ENCODE peak calls at places on chromosomes 12 and 14, in ten cellular contexts. J is A549, M is body of pancreas, W is GM23338, Z is fibroblast of lung, I is cardiac muscle cell, H is PC-3, L is H9, Q is IMR-90, S is GM12878. B is an unnamed sample.
A peak's percentile ranks its signal among the peaks of the same experiment; 100 is the strongest.

GRCh38 chr12:13099066-13099909 is 4.2 kb downstream of the GSG1 start:
- DNase-seq in I (peak; percentile 20), J (no peak), Q (no peak), W (no peak), Z (peak; percentile 7), S (no peak), L (no peak), H (peak; percentile 35), M (no peak), B (peak; percentile 66)

GRCh38 chr12:11901687-11902524 is 168.8 kb upstream of the BCL2L14 start:
- DNase-seq in S (no peak), J (no peak), H (no peak), I (no peak), Q (no peak), M (no peak), W (no peak), Z (no peak), L (no peak), B (no peak)

GRCh38 chr12:82425241-82425640 is 66.9 kb downstream of the METTL25 start:
- DNase-seq in S (no peak), Z (peak; percentile 27), H (peak; percentile 12), M (no peak), L (no peak), W (no peak), Q (peak; percentile 73), J (no peak), I (peak; percentile 73), B (peak; percentile 72)

GRCh38 chr14:103542545-103543088 is 13.6 kb downstream of the TRMT61A start:
- DNase-seq in W (peak; percentile 94), J (no peak), Z (no peak), S (no peak), L (peak; percentile 94), Q (no peak), M (no peak), I (no peak), H (no peak), B (no peak)

GRCh38 chr12:119169150-119169549 is 9.6 kb upstream of the HSPB8 start:
- DNase-seq in M (no peak), L (no peak), Q (no peak), S (no peak), I (no peak), H (peak; percentile 27), W (no peak), Z (no peak), J (no peak), B (no peak)

GRCh38 chr14:88079624-88080023 is 74.7 kb downstream of the GPR65 start:
- DNase-seq in Z (no peak), S (no peak), Q (no peak), I (no peak), L (no peak), W (no peak), J (no peak), M (no peak), H (no peak), B (no peak)

GRCh38 chr14:94103554-94104165 is 6.9 kb upstream of the IFI27 start:
- DNase-seq in I (no peak), J (no peak), Q (no peak), S (no peak), H (no peak), Z (no peak), W (no peak), M (no peak), L (no peak), B (no peak)

GRCh38 chr12:49636979-49637378 is 13.6 kb downstream of the PRPF40B start:
- DNase-seq in Q (peak; percentile 68), L (peak; percentile 81), I (peak; percentile 78), Z (peak; percentile 77), W (peak; percentile 84), H (peak; percentile 65), M (peak; percentile 45), S (no peak), J (peak; percentile 67), B (no peak)

GRCh38 chr14:73753887-73754880 is 40.0 kb upstream of the PNMA1 start:
- DNase-seq in J (no peak), Q (no peak), I (peak; percentile 38), M (no peak), Z (no peak), L (peak; percentile 23), S (peak; percentile 61), H (peak; percentile 56), W (no peak), B (no peak)

GRCh38 chr14:53180272-53181221 is 27.4 kb upstream of the DDHD1 start:
- DNase-seq in Q (peak; percentile 32), H (no peak), S (peak; percentile 78), J (peak; percentile 45), Z (peak; percentile 33), M (no peak), I (peak; percentile 59), L (peak; percentile 83), W (peak; percentile 96), B (no peak)

DNA sequence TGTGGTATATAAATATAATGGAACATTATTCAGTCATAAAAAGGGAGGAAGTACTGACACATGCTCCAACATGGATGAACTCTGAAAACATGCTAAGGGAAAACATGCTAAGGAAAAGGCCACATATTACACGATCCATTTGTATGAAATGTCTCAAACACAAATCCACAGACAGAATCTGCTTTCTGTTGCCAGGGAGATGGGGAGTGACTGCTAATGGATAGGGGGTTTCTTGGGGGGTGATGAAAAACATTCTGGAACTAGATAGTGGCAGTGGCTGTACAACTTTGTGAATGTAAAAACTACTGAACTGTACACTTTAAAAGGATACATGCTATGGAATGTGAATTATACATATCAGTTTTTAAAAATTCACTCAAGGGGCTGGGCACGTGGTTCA is 6.6 kb downstream of the PPTC7 start:
- DNase-seq in I (no peak), Z (no peak), H (no peak), Q (no peak), J (no peak), W (no peak), S (no peak), M (no peak), L (no peak), B (no peak)
- H3K4me1 ChIP-seq in I (peaks cover 40% of the 10 kb centered on the region), Z (peaks cover 8% of the 10 kb centered on the region), H (peaks cover 51% of the 10 kb centered on the region), Q (peaks cover 10% of the 10 kb centered on the region), J (peaks cover 55% of the 10 kb centered on the region), W (peaks cover 17% of the 10 kb centered on the region), S (peaks cover 12% of the 10 kb centered on the region), M (peaks cover 51% of the 10 kb centered on the region), L (peaks cover 6% of the 10 kb centered on the region), B (peaks cover 21% of the 10 kb centered on the region)

DNA sequence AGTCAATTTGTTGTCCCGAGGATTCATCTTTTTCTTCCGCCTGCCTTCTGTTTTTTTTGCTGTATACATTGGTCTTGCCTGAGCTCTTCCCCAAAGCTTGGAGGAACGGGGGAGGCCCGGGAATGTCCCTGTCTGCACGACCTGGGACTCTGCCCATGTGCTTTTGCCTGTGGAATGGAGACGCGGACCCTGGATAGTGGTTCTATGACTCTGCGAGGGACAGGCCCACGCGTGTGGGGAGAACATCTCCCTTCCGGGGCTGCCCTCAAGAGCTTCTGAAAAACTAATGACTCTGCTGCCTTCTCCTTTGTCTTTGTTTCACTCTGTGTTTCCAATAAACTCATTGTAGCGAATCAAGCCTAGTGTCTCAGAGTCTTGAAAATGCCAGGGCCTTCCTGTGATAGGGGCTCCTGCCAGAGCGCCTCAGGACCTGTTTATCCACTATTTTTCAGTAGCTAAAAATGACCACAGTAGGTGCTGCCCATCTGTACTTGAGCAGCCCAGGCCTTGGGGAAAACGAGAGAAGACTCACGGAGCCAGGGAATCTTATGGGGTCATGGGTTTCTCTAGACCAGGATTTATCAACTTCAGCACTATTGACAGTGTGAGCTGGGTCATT is 12.3 kb downstream of the KRT83 start:
- DNase-seq in M (no peak), Q (no peak), W (no peak), I (no peak), J (no peak), Z (no peak), H (no peak), L (no peak), S (no peak), B (no peak)
- H3K27ac ChIP-seq in M (no peak overlapping the region), Q (no peak overlapping the region), W (no peak overlapping the region), I (no peak overlapping the region), J (peak overlapping the region; percentile 60), Z (no peak overlapping the region), H (no peak overlapping the region), L (no peak overlapping the region), S (no peak overlapping the region), B (no peak overlapping the region)

DNA sequence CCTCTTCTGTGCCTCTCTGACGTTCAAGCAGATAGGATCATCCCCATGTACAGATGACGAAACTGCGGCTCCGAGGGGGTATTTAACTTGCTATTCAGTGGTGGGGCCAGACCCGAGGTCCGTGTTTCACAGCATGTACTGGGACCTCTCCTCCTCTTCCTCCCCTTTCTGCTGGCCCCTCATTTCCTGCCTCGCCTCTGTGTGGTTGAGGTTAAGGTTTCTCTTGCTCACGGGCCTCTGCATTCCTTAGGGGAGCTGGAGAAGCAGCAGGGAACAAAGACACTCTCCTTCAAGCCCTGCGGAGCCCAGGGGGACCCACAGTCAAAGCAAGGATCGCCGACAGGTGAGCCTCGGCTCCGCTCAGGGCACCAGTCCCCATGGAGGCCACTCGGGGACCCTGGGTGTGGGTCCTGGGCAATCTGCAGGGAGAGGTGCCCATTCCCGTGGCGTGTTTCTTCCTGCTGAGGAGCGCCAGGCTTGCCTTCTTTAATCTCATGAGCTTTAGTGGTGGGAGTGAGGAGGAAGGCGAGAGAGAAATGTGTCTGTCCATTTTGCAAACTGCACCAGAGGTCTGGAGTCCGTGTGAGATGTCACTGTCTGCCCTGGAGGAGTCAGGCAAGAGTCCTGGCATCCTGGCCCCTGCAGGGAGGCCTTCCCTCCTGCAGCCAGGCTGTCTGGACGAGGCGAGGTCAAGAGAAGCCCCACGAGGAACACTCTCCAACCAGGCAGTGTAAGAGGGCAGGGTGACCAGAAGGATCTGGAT is 45.0 kb downstream of the SLC6A12 start:
- DNase-seq in S (no peak), I (peak; percentile 47), M (no peak), Z (no peak), W (peak; percentile 55), J (no peak), H (no peak), Q (peak; percentile 37), L (no peak), B (no peak)
- TF ChIP-seq CTCF in S (no peak), I (no peak), M (no peak), Z (no peak), W (no peak), J (no peak), H (no peak), Q (no peak), L (no peak), B (no peak)

DNA sequence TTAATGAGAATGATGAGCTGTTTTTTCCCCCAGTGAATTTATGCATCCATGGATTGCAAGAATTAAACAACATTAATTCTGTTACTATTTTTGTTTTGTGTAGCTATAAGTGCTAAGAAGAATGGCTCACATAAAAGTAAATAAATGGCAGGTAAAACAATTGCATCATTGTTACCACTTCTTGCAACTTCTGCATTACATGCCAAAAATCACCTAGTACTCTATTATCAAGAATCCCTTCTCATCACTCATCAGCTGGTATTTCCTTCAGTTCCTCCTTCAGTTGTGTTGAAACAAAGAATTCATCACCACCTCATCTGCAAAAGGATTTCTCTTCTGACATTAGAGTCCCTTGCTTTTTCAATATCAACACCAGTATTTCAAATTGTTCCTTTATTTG is 773 bp downstream of the A2M start:
- DNase-seq in I (no peak), W (no peak), H (no peak), J (no peak), Q (no peak), S (no peak), L (no peak), M (no peak), Z (no peak), B (peak; percentile 14)
- H3K4me1 ChIP-seq in I (peaks cover 14% of the 10 kb centered on the region), W (peaks cover 6% of the 10 kb centered on the region), H (no peaks in the 10 kb centered on the region), J (no peaks in the 10 kb centered on the region), Q (peaks cover 2% of the 10 kb centered on the region), S (peaks cover 3% of the 10 kb centered on the region), L (peaks cover 4% of the 10 kb centered on the region), M (no peaks in the 10 kb centered on the region), Z (peaks cover 7% of the 10 kb centered on the region), B (no peaks in the 10 kb centered on the region)

GRCh38 chr12:110197003-110197402 is 72.8 kb downstream of the IFT81 start:
- DNase-seq in I (no peak), H (no peak), W (no peak), L (no peak), M (no peak), Q (no peak), S (no peak), Z (no peak), J (no peak), B (no peak)
- H3K27ac ChIP-seq in I (no peak overlapping the region), H (no peak overlapping the region), W (no peak overlapping the region), L (no peak overlapping the region), M (no peak overlapping the region), Q (no peak overlapping the region), S (no peak overlapping the region), Z (no peak overlapping the region), J (no peak overlapping the region), B (no peak overlapping the region)

B was measured in foreskin keratinocyte.